ENCODE peak calls at places on chromosomes 5 and 9, in four cellular contexts. R is T-helper 1 cell; N is body of pancreas; F is stimulated activated CD4-positive, alpha-beta T cell treated with anti-CD3 and anti-CD28 coated beads, Interleukin-1b, Interleukin-23, amount 100 ng/mL, for 48 hours. E is an unnamed sample.

GRCh38 chr5:135048286-135048685 is 14.3 kb upstream of the PITX1 start:
- DNase-seq in F (no peak), N (no peak), R (no peak), E (no peak)

GRCh38 chr9:98862936-98863335 is 55.5 kb downstream of the GALNT12 start:
- DNase-seq in F (no peak), N (no peak), R (no peak), E (no peak)

GRCh38 chr5:150653762-150654158 is 7.3 kb upstream of the MYOZ3 start:
- DNase-seq in N (no peak), R (no peak), F (no peak), E (no peak)

GRCh38 chr5:133825631-133826289 is 142.7 kb downstream of the C5orf15 start:
- DNase-seq in N (peak; percentile 55), F (no peak), R (no peak), E (no peak)

GRCh38 chr5:141951341-141951781 is 6.6 kb downstream of the PCDH12 start:
- DNase-seq in R (no peak), N (no peak), F (peak; percentile 31), E (no peak)

GRCh38 chr5:169350016-169350415 is 49.1 kb upstream of the SLIT3 start:
- DNase-seq in R (no peak), F (no peak), N (no peak), E (no peak)

GRCh38 chr5:17061973-17062470 is 125.9 kb upstream of the MYO10 start:
- DNase-seq in F (no peak), R (no peak), N (no peak), E (no peak)

GRCh38 chr9:33750307-33750838 is 45.0 kb upstream of the PRSS3 start:
- DNase-seq in F (no peak), N (peak; percentile 14), R (no peak), E (no peak)

GRCh38 chr9:113503131-113503541 is 39.6 kb downstream of the RGS3 start:
- DNase-seq in R (no peak), F (no peak), N (no peak), E (no peak)

GRCh38 chr5:23208959-23209431 is 298.4 kb upstream of the PRDM9 start:
- DNase-seq in N (peak; percentile 15), F (no peak), R (no peak), E (peak; percentile 93)

GRCh38 chr5:153425914-153426313 is 64.6 kb upstream of the GRIA1 start:
- DNase-seq in R (no peak), N (no peak), F (no peak), E (peak; percentile 11)

GRCh38 chr5:149794338-149795023 is 64.4 kb downstream of the PPARGC1B start:
- DNase-seq in F (no peak), N (no peak), R (no peak), E (no peak)

GRCh38 chr9:17225407-17225806 is 90.6 kb downstream of the CNTLN start:
- DNase-seq in R (no peak), F (no peak), N (no peak), E (no peak)

GRCh38 chr9:134329886-134330285 is 3.6 kb downstream of the RXRA start:
- DNase-seq in N (peak; percentile 48), F (no peak), R (no peak), E (no peak)

GRCh38 chr5:82314964-82315728 is 37.0 kb upstream of the RPS23 start:
- DNase-seq in F (no peak), R (no peak), N (no peak), E (peak; percentile 74)

GRCh38 chr9:124263800-124264426 is 6.2 kb downstream of the NEK6 start:
- DNase-seq in N (no peak), R (no peak), F (no peak), E (no peak)

GRCh38 chr5:107997338-107997979 is 326.7 kb upstream of the EFNA5 start:
- DNase-seq in R (no peak), F (no peak), N (no peak), E (no peak)

GRCh38 chr5:5979362-5979760 is 399.0 kb downstream of the MED10 start:
- DNase-seq in F (no peak), N (no peak), R (no peak), E (no peak)

GRCh38 chr5:73591102-73591695 is 25.7 kb downstream of the UTP15 start:
- DNase-seq in N (peak; percentile 73), F (peak; percentile 6), R (peak; percentile 15), E (peak; percentile 80)

GRCh38 chr5:111668713-111669112 is 88.3 kb downstream of the NREP start:
- DNase-seq in F (no peak), R (no peak), N (no peak), E (no peak)

GRCh38 chr9:113873446-113873845 is 2.7 kb upstream of the ZNF618 start:
- DNase-seq in F (no peak), N (no peak), R (no peak), E (no peak)

GRCh38 chr5:176803027-176803942 is 7.1 kb upstream of the UNC5A start:
- DNase-seq in N (no peak), F (no peak), R (no peak), E (no peak)

GRCh38 chr5:74266836-74267235 is 373.7 kb downstream of the ENC1 start:
- DNase-seq in R (no peak), F (no peak), N (no peak), E (no peak)

GRCh38 chr5:10564838-10565784 is 1.2 kb downstream of the ANKRD33B start:
- DNase-seq in F (no peak), N (no peak), R (no peak), E (no peak)

GRCh38 chr5:139671096-139671841 is 23.1 kb downstream of the CXXC5 start:
- DNase-seq in N (no peak), F (no peak), R (no peak), E (no peak)

GRCh38 chr5:128920345-128921215 is 44.7 kb upstream of the SLC27A6 start:
- DNase-seq in N (no peak), R (no peak), F (no peak), E (peak; percentile 57)

GRCh38 chr5:36214434-36214833 is 27.3 kb downstream of the NADK2 start:
- DNase-seq in R (no peak), N (no peak), F (no peak), E (peak; percentile 3)

GRCh38 chr5:154898210-154898609 is 39.8 kb downstream of the CNOT8 start:
- DNase-seq in F (no peak), N (no peak), R (no peak), E (no peak)

GRCh38 chr5:83509535-83509934 is 38.0 kb downstream of the VCAN start:
- DNase-seq in N (peak; percentile 12), R (no peak), F (no peak), E (no peak)

GRCh38 chr5:98319299-98320011 is 454.0 kb upstream of the RGMB start:
- DNase-seq in F (no peak), R (no peak), N (no peak), E (no peak)

GRCh38 chr9:127107344-127108181 is 14.9 kb downstream of the ANGPTL2 start:
- DNase-seq in R (no peak), F (no peak), N (no peak), E (no peak)

GRCh38 chr5:36073595-36074216 is 7.0 kb upstream of the UGT3A2 start:
- DNase-seq in N (no peak), R (no peak), F (no peak), E (peak; percentile 35)

E was measured in OCI-M1.